ENCODE peak calls at places on chromosomes 5 and 9, in ten cellular contexts. One of them, this sample, is unnamed.

GRCh38 chr5:775960-776861 is 8.3 kb downstream of the ZDHHC11B start:
- DNase-seq in dermis blood vessel endothelial cell: no peak
- DNase-seq in NCI-H226: no peak
- DNase-seq in T-helper 22 cell: no peak
- DNase-seq in Right ventricle myocardium inferior: no peak
- DNase-seq in RWPE1: no peak
- DNase-seq in NB4: no peak
- DNase-seq in stimulated activated CD4-positive, alpha-beta T cell treated with anti-CD3 and anti-CD28 coated beads, Interleukin-12 subunit alpha, Interleukin-12 subunit beta, amount 100 ng/mL, for 4 hours: no peak
- DNase-seq in CD8-positive, alpha-beta T cell: no peak
- DNase-seq in amygdala: no peak
- DNase-seq in this sample: no peak

GRCh38 chr5:94693043-94693822 is 74.8 kb downstream of the SLF1 start:
- DNase-seq in dermis blood vessel endothelial cell: peak; percentile 63
- DNase-seq in T-helper 22 cell: no peak
- DNase-seq in CD8-positive, alpha-beta T cell: no peak
- DNase-seq in stimulated activated CD4-positive, alpha-beta T cell treated with anti-CD3 and anti-CD28 coated beads, Interleukin-12 subunit alpha, Interleukin-12 subunit beta, amount 100 ng/mL, for 4 hours: no peak
- DNase-seq in NCI-H226: peak; percentile 94
- DNase-seq in NB4: peak; percentile 51
- DNase-seq in amygdala: no peak
- DNase-seq in RWPE1: peak; percentile 64
- DNase-seq in Right ventricle myocardium inferior: no peak
- DNase-seq in this sample: no peak

GRCh38 chr5:167763772-167764171 is 527.7 kb upstream of the WWC1 start:
- DNase-seq in CD8-positive, alpha-beta T cell: no peak
- DNase-seq in NCI-H226: peak; percentile 93
- DNase-seq in dermis blood vessel endothelial cell: no peak
- DNase-seq in amygdala: no peak
- DNase-seq in T-helper 22 cell: no peak
- DNase-seq in stimulated activated CD4-positive, alpha-beta T cell treated with anti-CD3 and anti-CD28 coated beads, Interleukin-12 subunit alpha, Interleukin-12 subunit beta, amount 100 ng/mL, for 4 hours: no peak
- DNase-seq in RWPE1: peak; percentile 45
- DNase-seq in NB4: no peak
- DNase-seq in Right ventricle myocardium inferior: no peak
- DNase-seq in this sample: no peak

GRCh38 chr9:78004478-78005229 is 27.0 kb downstream of the GNAQ start:
- DNase-seq in NCI-H226: peak; percentile 83
- DNase-seq in T-helper 22 cell: no peak
- DNase-seq in dermis blood vessel endothelial cell: no peak
- DNase-seq in CD8-positive, alpha-beta T cell: no peak
- DNase-seq in NB4: peak; percentile 50
- DNase-seq in stimulated activated CD4-positive, alpha-beta T cell treated with anti-CD3 and anti-CD28 coated beads, Interleukin-12 subunit alpha, Interleukin-12 subunit beta, amount 100 ng/mL, for 4 hours: no peak
- DNase-seq in RWPE1: no peak
- DNase-seq in amygdala: no peak
- DNase-seq in Right ventricle myocardium inferior: no peak
- DNase-seq in this sample: no peak

GRCh38 chr5:132221781-132222648 is 5.6 kb downstream of the P4HA2 start:
- DNase-seq in NB4: no peak
- DNase-seq in NCI-H226: peak; percentile 24
- DNase-seq in Right ventricle myocardium inferior: no peak
- DNase-seq in dermis blood vessel endothelial cell: peak; percentile 44
- DNase-seq in RWPE1: no peak
- DNase-seq in amygdala: peak; percentile 39
- DNase-seq in stimulated activated CD4-positive, alpha-beta T cell treated with anti-CD3 and anti-CD28 coated beads, Interleukin-12 subunit alpha, Interleukin-12 subunit beta, amount 100 ng/mL, for 4 hours: no peak
- DNase-seq in CD8-positive, alpha-beta T cell: no peak
- DNase-seq in T-helper 22 cell: no peak
- DNase-seq in this sample: no peak

GRCh38 chr9:134025606-134026541 is 593 bp downstream of the BRD3OS start:
- DNase-seq in dermis blood vessel endothelial cell: peak; percentile 39
- DNase-seq in stimulated activated CD4-positive, alpha-beta T cell treated with anti-CD3 and anti-CD28 coated beads, Interleukin-12 subunit alpha, Interleukin-12 subunit beta, amount 100 ng/mL, for 4 hours: peak; percentile 38
- DNase-seq in RWPE1: peak; percentile 51
- DNase-seq in NB4: peak; percentile 82
- DNase-seq in Right ventricle myocardium inferior: peak; percentile 82
- DNase-seq in amygdala: peak; percentile 64
- DNase-seq in NCI-H226: peak; percentile 2
- DNase-seq in T-helper 22 cell: peak; percentile 14
- DNase-seq in CD8-positive, alpha-beta T cell: peak; percentile 51
- DNase-seq in this sample: peak; percentile 74

GRCh38 chr5:74521401-74521800 is 119.1 kb downstream of the ENC1 start:
- DNase-seq in dermis blood vessel endothelial cell: no peak
- DNase-seq in T-helper 22 cell: no peak
- DNase-seq in CD8-positive, alpha-beta T cell: no peak
- DNase-seq in NCI-H226: no peak
- DNase-seq in amygdala: peak; percentile 8
- DNase-seq in Right ventricle myocardium inferior: no peak
- DNase-seq in stimulated activated CD4-positive, alpha-beta T cell treated with anti-CD3 and anti-CD28 coated beads, Interleukin-12 subunit alpha, Interleukin-12 subunit beta, amount 100 ng/mL, for 4 hours: no peak
- DNase-seq in NB4: no peak
- DNase-seq in RWPE1: no peak
- DNase-seq in this sample: no peak

GRCh38 chr5:142024771-142025304 is 12.0 kb upstream of the GNPDA1 start:
- DNase-seq in stimulated activated CD4-positive, alpha-beta T cell treated with anti-CD3 and anti-CD28 coated beads, Interleukin-12 subunit alpha, Interleukin-12 subunit beta, amount 100 ng/mL, for 4 hours: peak; percentile 79
- DNase-seq in RWPE1: peak; percentile 92
- DNase-seq in T-helper 22 cell: peak; percentile 70
- DNase-seq in amygdala: peak; percentile 92
- DNase-seq in CD8-positive, alpha-beta T cell: peak; percentile 85
- DNase-seq in NCI-H226: peak; percentile 88
- DNase-seq in NB4: peak; percentile 85
- DNase-seq in Right ventricle myocardium inferior: peak; percentile 94
- DNase-seq in dermis blood vessel endothelial cell: peak; percentile 81
- DNase-seq in this sample: peak; percentile 70

GRCh38 chr9:126436545-126437269 is 110.1 kb downstream of the MVB12B start:
- DNase-seq in stimulated activated CD4-positive, alpha-beta T cell treated with anti-CD3 and anti-CD28 coated beads, Interleukin-12 subunit alpha, Interleukin-12 subunit beta, amount 100 ng/mL, for 4 hours: no peak
- DNase-seq in RWPE1: no peak
- DNase-seq in dermis blood vessel endothelial cell: no peak
- DNase-seq in NCI-H226: no peak
- DNase-seq in NB4: peak; percentile 16
- DNase-seq in amygdala: no peak
- DNase-seq in CD8-positive, alpha-beta T cell: no peak
- DNase-seq in T-helper 22 cell: no peak
- DNase-seq in Right ventricle myocardium inferior: no peak
- DNase-seq in this sample: no peak

GRCh38 chr9:88398016-88398415 is 9.8 kb downstream of the SPIN1 start:
- DNase-seq in CD8-positive, alpha-beta T cell: no peak
- DNase-seq in NCI-H226: no peak
- DNase-seq in RWPE1: no peak
- DNase-seq in NB4: no peak
- DNase-seq in T-helper 22 cell: no peak
- DNase-seq in stimulated activated CD4-positive, alpha-beta T cell treated with anti-CD3 and anti-CD28 coated beads, Interleukin-12 subunit alpha, Interleukin-12 subunit beta, amount 100 ng/mL, for 4 hours: no peak
- DNase-seq in amygdala: no peak
- DNase-seq in Right ventricle myocardium inferior: no peak
- DNase-seq in dermis blood vessel endothelial cell: no peak
- DNase-seq in this sample: no peak

GRCh38 chr5:91179018-91179417 is 204.1 kb downstream of the ARRDC3 start:
- DNase-seq in amygdala: no peak
- DNase-seq in T-helper 22 cell: no peak
- DNase-seq in RWPE1: no peak
- DNase-seq in CD8-positive, alpha-beta T cell: no peak
- DNase-seq in Right ventricle myocardium inferior: no peak
- DNase-seq in NB4: no peak
- DNase-seq in NCI-H226: no peak
- DNase-seq in stimulated activated CD4-positive, alpha-beta T cell treated with anti-CD3 and anti-CD28 coated beads, Interleukin-12 subunit alpha, Interleukin-12 subunit beta, amount 100 ng/mL, for 4 hours: no peak
- DNase-seq in dermis blood vessel endothelial cell: no peak
- DNase-seq in this sample: no peak

GRCh38 chr5:35938518-35939227 is at the start of gene CAPSL:
- DNase-seq in T-helper 22 cell: no peak
- DNase-seq in stimulated activated CD4-positive, alpha-beta T cell treated with anti-CD3 and anti-CD28 coated beads, Interleukin-12 subunit alpha, Interleukin-12 subunit beta, amount 100 ng/mL, for 4 hours: no peak
- DNase-seq in NB4: peak; percentile 26
- DNase-seq in CD8-positive, alpha-beta T cell: no peak
- DNase-seq in dermis blood vessel endothelial cell: peak; percentile 16
- DNase-seq in amygdala: peak; percentile 22
- DNase-seq in Right ventricle myocardium inferior: no peak
- DNase-seq in NCI-H226: no peak
- DNase-seq in RWPE1: peak; percentile 84
- DNase-seq in this sample: no peak

GRCh38 chr5:80195837-80196400 is 59.9 kb downstream of the SERINC5 start:
- DNase-seq in CD8-positive, alpha-beta T cell: no peak
- DNase-seq in stimulated activated CD4-positive, alpha-beta T cell treated with anti-CD3 and anti-CD28 coated beads, Interleukin-12 subunit alpha, Interleukin-12 subunit beta, amount 100 ng/mL, for 4 hours: no peak
- DNase-seq in RWPE1: no peak
- DNase-seq in Right ventricle myocardium inferior: no peak
- DNase-seq in amygdala: no peak
- DNase-seq in dermis blood vessel endothelial cell: no peak
- DNase-seq in NB4: no peak
- DNase-seq in T-helper 22 cell: no peak
- DNase-seq in NCI-H226: no peak
- DNase-seq in this sample: no peak

GRCh38 chr9:112061152-112061740 is 113.9 kb downstream of the SUSD1 start:
- DNase-seq in NB4: peak; percentile 89
- DNase-seq in T-helper 22 cell: no peak
- DNase-seq in RWPE1: peak; percentile 97
- DNase-seq in dermis blood vessel endothelial cell: peak; percentile 98
- DNase-seq in amygdala: no peak
- DNase-seq in CD8-positive, alpha-beta T cell: peak; percentile 51
- DNase-seq in stimulated activated CD4-positive, alpha-beta T cell treated with anti-CD3 and anti-CD28 coated beads, Interleukin-12 subunit alpha, Interleukin-12 subunit beta, amount 100 ng/mL, for 4 hours: no peak
- DNase-seq in Right ventricle myocardium inferior: peak; percentile 87
- DNase-seq in NCI-H226: peak; percentile 97
- DNase-seq in this sample: peak; percentile 40

GRCh38 chr5:44332360-44332971 is 56.8 kb downstream of the FGF10 start:
- DNase-seq in stimulated activated CD4-positive, alpha-beta T cell treated with anti-CD3 and anti-CD28 coated beads, Interleukin-12 subunit alpha, Interleukin-12 subunit beta, amount 100 ng/mL, for 4 hours: no peak
- DNase-seq in NCI-H226: peak; percentile 16
- DNase-seq in T-helper 22 cell: no peak
- DNase-seq in amygdala: no peak
- DNase-seq in dermis blood vessel endothelial cell: peak; percentile 45
- DNase-seq in RWPE1: peak; percentile 41
- DNase-seq in Right ventricle myocardium inferior: no peak
- DNase-seq in CD8-positive, alpha-beta T cell: no peak
- DNase-seq in NB4: peak; percentile 59
- DNase-seq in this sample: no peak

GRCh38 chr5:52808316-52808901 is 20.7 kb downstream of the ITGA1 start:
- DNase-seq in T-helper 22 cell: no peak
- DNase-seq in NCI-H226: no peak
- DNase-seq in amygdala: no peak
- DNase-seq in Right ventricle myocardium inferior: no peak
- DNase-seq in CD8-positive, alpha-beta T cell: no peak
- DNase-seq in stimulated activated CD4-positive, alpha-beta T cell treated with anti-CD3 and anti-CD28 coated beads, Interleukin-12 subunit alpha, Interleukin-12 subunit beta, amount 100 ng/mL, for 4 hours: no peak
- DNase-seq in RWPE1: no peak
- DNase-seq in dermis blood vessel endothelial cell: no peak
- DNase-seq in NB4: no peak
- DNase-seq in this sample: no peak

GRCh38 chr9:127123239-127123935 is 952 bp upstream of the ANGPTL2 start:
- DNase-seq in RWPE1: no peak
- DNase-seq in T-helper 22 cell: no peak
- DNase-seq in CD8-positive, alpha-beta T cell: no peak
- DNase-seq in NB4: no peak
- DNase-seq in dermis blood vessel endothelial cell: no peak
- DNase-seq in NCI-H226: no peak
- DNase-seq in stimulated activated CD4-positive, alpha-beta T cell treated with anti-CD3 and anti-CD28 coated beads, Interleukin-12 subunit alpha, Interleukin-12 subunit beta, amount 100 ng/mL, for 4 hours: no peak
- DNase-seq in amygdala: no peak
- DNase-seq in Right ventricle myocardium inferior: no peak
- DNase-seq in this sample: no peak

GRCh38 chr9:2824564-2824963 is 19.3 kb downstream of the PUM3 start:
- DNase-seq in RWPE1: no peak
- DNase-seq in NB4: peak; percentile 52
- DNase-seq in stimulated activated CD4-positive, alpha-beta T cell treated with anti-CD3 and anti-CD28 coated beads, Interleukin-12 subunit alpha, Interleukin-12 subunit beta, amount 100 ng/mL, for 4 hours: no peak
- DNase-seq in CD8-positive, alpha-beta T cell: no peak
- DNase-seq in dermis blood vessel endothelial cell: no peak
- DNase-seq in T-helper 22 cell: no peak
- DNase-seq in amygdala: no peak
- DNase-seq in NCI-H226: no peak
- DNase-seq in Right ventricle myocardium inferior: peak; percentile 61
- DNase-seq in this sample: no peak

GRCh38 chr9:75200892-75201470 is 112.7 kb downstream of the OSTF1 start:
- DNase-seq in dermis blood vessel endothelial cell: peak; percentile 81
- DNase-seq in NB4: peak; percentile 46
- DNase-seq in NCI-H226: no peak
- DNase-seq in RWPE1: peak; percentile 58
- DNase-seq in T-helper 22 cell: no peak
- DNase-seq in Right ventricle myocardium inferior: no peak
- DNase-seq in CD8-positive, alpha-beta T cell: no peak
- DNase-seq in amygdala: no peak
- DNase-seq in stimulated activated CD4-positive, alpha-beta T cell treated with anti-CD3 and anti-CD28 coated beads, Interleukin-12 subunit alpha, Interleukin-12 subunit beta, amount 100 ng/mL, for 4 hours: no peak
- DNase-seq in this sample: no peak

GRCh38 chr5:148482697-148483462 is 99.1 kb downstream of the FBXO38 start:
- DNase-seq in NCI-H226: no peak
- DNase-seq in T-helper 22 cell: peak; percentile 3
- DNase-seq in CD8-positive, alpha-beta T cell: peak; percentile 43
- DNase-seq in RWPE1: peak; percentile 19
- DNase-seq in dermis blood vessel endothelial cell: peak; percentile 77
- DNase-seq in stimulated activated CD4-positive, alpha-beta T cell treated with anti-CD3 and anti-CD28 coated beads, Interleukin-12 subunit alpha, Interleukin-12 subunit beta, amount 100 ng/mL, for 4 hours: peak; percentile 55
- DNase-seq in Right ventricle myocardium inferior: peak; percentile 78
- DNase-seq in NB4: peak; percentile 62
- DNase-seq in amygdala: peak; percentile 30
- DNase-seq in this sample: peak; percentile 13

GRCh38 chr5:39399135-39400036 is 25.4 kb downstream of the DAB2 start:
- DNase-seq in NB4: peak; percentile 70
- DNase-seq in stimulated activated CD4-positive, alpha-beta T cell treated with anti-CD3 and anti-CD28 coated beads, Interleukin-12 subunit alpha, Interleukin-12 subunit beta, amount 100 ng/mL, for 4 hours: no peak
- DNase-seq in CD8-positive, alpha-beta T cell: no peak
- DNase-seq in Right ventricle myocardium inferior: no peak
- DNase-seq in NCI-H226: peak; percentile 94
- DNase-seq in RWPE1: peak; percentile 82
- DNase-seq in amygdala: no peak
- DNase-seq in T-helper 22 cell: no peak
- DNase-seq in dermis blood vessel endothelial cell: peak; percentile 79
- DNase-seq in this sample: no peak

GRCh38 chr9:26301659-26302058 is 590.9 kb downstream of the CAAP1 start:
- DNase-seq in CD8-positive, alpha-beta T cell: no peak
- DNase-seq in dermis blood vessel endothelial cell: peak; percentile 11
- DNase-seq in stimulated activated CD4-positive, alpha-beta T cell treated with anti-CD3 and anti-CD28 coated beads, Interleukin-12 subunit alpha, Interleukin-12 subunit beta, amount 100 ng/mL, for 4 hours: no peak
- DNase-seq in T-helper 22 cell: no peak
- DNase-seq in RWPE1: no peak
- DNase-seq in amygdala: no peak
- DNase-seq in NCI-H226: no peak
- DNase-seq in Right ventricle myocardium inferior: no peak
- DNase-seq in NB4: no peak
- DNase-seq in this sample: no peak

GRCh38 chr5:133109655-133110483 is 58.1 kb downstream of the HSPA4 start:
- DNase-seq in RWPE1: no peak
- DNase-seq in amygdala: no peak
- DNase-seq in T-helper 22 cell: no peak
- DNase-seq in CD8-positive, alpha-beta T cell: no peak
- DNase-seq in Right ventricle myocardium inferior: no peak
- DNase-seq in dermis blood vessel endothelial cell: no peak
- DNase-seq in stimulated activated CD4-positive, alpha-beta T cell treated with anti-CD3 and anti-CD28 coated beads, Interleukin-12 subunit alpha, Interleukin-12 subunit beta, amount 100 ng/mL, for 4 hours: no peak
- DNase-seq in NB4: no peak
- DNase-seq in NCI-H226: no peak
- DNase-seq in this sample: no peak

GRCh38 chr9:121783523-121784507 is 132.4 kb downstream of the DAB2IP start:
- DNase-seq in dermis blood vessel endothelial cell: no peak
- DNase-seq in NCI-H226: no peak
- DNase-seq in T-helper 22 cell: no peak
- DNase-seq in CD8-positive, alpha-beta T cell: no peak
- DNase-seq in Right ventricle myocardium inferior: peak; percentile 70
- DNase-seq in amygdala: peak; percentile 40
- DNase-seq in stimulated activated CD4-positive, alpha-beta T cell treated with anti-CD3 and anti-CD28 coated beads, Interleukin-12 subunit alpha, Interleukin-12 subunit beta, amount 100 ng/mL, for 4 hours: no peak
- DNase-seq in RWPE1: no peak
- DNase-seq in NB4: peak; percentile 62
- DNase-seq in this sample: no peak

GRCh38 chr9:72680593-72681317 is 159.3 kb downstream of the TMC1 start:
- DNase-seq in RWPE1: no peak
- DNase-seq in T-helper 22 cell: no peak
- DNase-seq in NCI-H226: no peak
- DNase-seq in dermis blood vessel endothelial cell: no peak
- DNase-seq in CD8-positive, alpha-beta T cell: no peak
- DNase-seq in NB4: no peak
- DNase-seq in Right ventricle myocardium inferior: no peak
- DNase-seq in amygdala: peak; percentile 6
- DNase-seq in stimulated activated CD4-positive, alpha-beta T cell treated with anti-CD3 and anti-CD28 coated beads, Interleukin-12 subunit alpha, Interleukin-12 subunit beta, amount 100 ng/mL, for 4 hours: no peak
- DNase-seq in this sample: no peak

GRCh38 chr5:138000102-138000723 is 32.7 kb downstream of the FAM13B start:
- DNase-seq in amygdala: no peak
- DNase-seq in stimulated activated CD4-positive, alpha-beta T cell treated with anti-CD3 and anti-CD28 coated beads, Interleukin-12 subunit alpha, Interleukin-12 subunit beta, amount 100 ng/mL, for 4 hours: no peak
- DNase-seq in T-helper 22 cell: no peak
- DNase-seq in CD8-positive, alpha-beta T cell: no peak
- DNase-seq in NCI-H226: peak; percentile 50
- DNase-seq in NB4: peak; percentile 9
- DNase-seq in dermis blood vessel endothelial cell: peak; percentile 8
- DNase-seq in RWPE1: peak; percentile 21
- DNase-seq in Right ventricle myocardium inferior: no peak
- DNase-seq in this sample: no peak

GRCh38 chr9:87596862-87597261 is 99.2 kb downstream of the DAPK1 start:
- DNase-seq in RWPE1: no peak
- DNase-seq in T-helper 22 cell: no peak
- DNase-seq in Right ventricle myocardium inferior: peak; percentile 74
- DNase-seq in NCI-H226: no peak
- DNase-seq in stimulated activated CD4-positive, alpha-beta T cell treated with anti-CD3 and anti-CD28 coated beads, Interleukin-12 subunit alpha, Interleukin-12 subunit beta, amount 100 ng/mL, for 4 hours: no peak
- DNase-seq in CD8-positive, alpha-beta T cell: no peak
- DNase-seq in amygdala: no peak
- DNase-seq in NB4: no peak
- DNase-seq in dermis blood vessel endothelial cell: no peak
- DNase-seq in this sample: no peak

GRCh38 chr5:57174128-57174849 is 430 bp downstream of the GPBP1 start:
- DNase-seq in T-helper 22 cell: no peak
- DNase-seq in RWPE1: peak; percentile 37
- DNase-seq in dermis blood vessel endothelial cell: peak; percentile 47
- DNase-seq in amygdala: peak; percentile 50
- DNase-seq in NB4: peak; percentile 70
- DNase-seq in stimulated activated CD4-positive, alpha-beta T cell treated with anti-CD3 and anti-CD28 coated beads, Interleukin-12 subunit alpha, Interleukin-12 subunit beta, amount 100 ng/mL, for 4 hours: peak; percentile 22
- DNase-seq in CD8-positive, alpha-beta T cell: no peak
- DNase-seq in NCI-H226: peak; percentile 37
- DNase-seq in Right ventricle myocardium inferior: peak; percentile 75
- DNase-seq in this sample: no peak

This sample was measured in GM12892.